ENCODE peak calls at places on chromosomes 16 and 17, in ten cellular contexts. E is coronary artery, Y is H9, F is A549, I is tibial artery, R is right cardiac atrium, H is GM23338, V is pancreas, P is left ventricle myocardium inferior, G is aorta. J is an unnamed sample.

GRCh38 chr17:74380086-74380958 is 13.0 kb downstream of the GPR142 start:
- DNase-seq in E (no peak), Y (peak), F (peak), I (peak), R (no peak), H (peak), V (no peak), P (no peak), G (no peak), J (no peak)

GRCh38 chr17:4340914-4341615 is 25.4 kb downstream of the UBE2G1 start:
- DNase-seq in E (no peak), Y (no peak), F (no peak), I (no peak), R (no peak), H (no peak), V (no peak), P (no peak), G (no peak), J (no peak)

GRCh38 chr17:65184235-65184959 is 47.2 kb downstream of the RGS9 start:
- DNase-seq in E (no peak), Y (no peak), F (no peak), I (no peak), R (no peak), H (no peak), V (no peak), P (no peak), G (no peak), J (no peak)

GRCh38 chr16:74766729-74767128 is 7.9 kb downstream of the FA2H start:
- DNase-seq in E (no peak), Y (peak), F (no peak), I (no peak), R (no peak), H (peak), V (no peak), P (no peak), G (no peak), J (no peak)

GRCh38 chr16:25628766-25629165 is 63.0 kb upstream of the HS3ST4 start:
- DNase-seq in E (no peak), Y (no peak), F (no peak), I (no peak), R (no peak), H (no peak), V (no peak), P (no peak), G (no peak), J (no peak)

GRCh38 chr17:39757176-39757662 is 19.5 kb downstream of the GRB7 start:
- DNase-seq in E (no peak), Y (no peak), F (no peak), I (peak), R (no peak), H (no peak), V (no peak), P (no peak), G (no peak), J (no peak)

GRCh38 chr16:30028438-30029093 is 2.5 kb downstream of the TLCD3B start:
- DNase-seq in E (no peak), Y (peak), F (no peak), I (no peak), R (no peak), H (peak), V (no peak), P (no peak), G (no peak), J (no peak)

GRCh38 chr17:5854871-5855554 is 215.2 kb upstream of the WSCD1 start:
- DNase-seq in E (no peak), Y (peak), F (no peak), I (no peak), R (no peak), H (no peak), V (no peak), P (no peak), G (no peak), J (no peak)

GRCh38 chr17:44095647-44096496 is 25.3 kb downstream of the G6PC3 start:
- DNase-seq in E (no peak), Y (peak), F (peak), I (no peak), R (peak), H (peak), V (no peak), P (peak), G (no peak), J (peak)

GRCh38 chr17:49333806-49334205 is 28.2 kb downstream of the ZNF652 start:
- DNase-seq in E (no peak), Y (no peak), F (no peak), I (no peak), R (no peak), H (no peak), V (no peak), P (no peak), G (no peak), J (no peak)

GRCh38 chr17:63039899-63040602 is 74.0 kb downstream of the TANC2 start:
- DNase-seq in E (no peak), Y (no peak), F (peak), I (no peak), R (no peak), H (no peak), V (no peak), P (no peak), G (no peak), J (no peak)

GRCh38 chr17:8659758-8660410 is 29.4 kb upstream of the MYH10 start:
- DNase-seq in E (no peak), Y (no peak), F (no peak), I (no peak), R (no peak), H (no peak), V (no peak), P (no peak), G (no peak), J (no peak)

GRCh38 chr17:8665681-8666080 is 35.2 kb upstream of the MYH10 start:
- DNase-seq in E (no peak), Y (no peak), F (no peak), I (no peak), R (no peak), H (no peak), V (no peak), P (no peak), G (no peak), J (peak)

GRCh38 chr17:8662076-8662831 is 31.7 kb upstream of the MYH10 start:
- DNase-seq in E (no peak), Y (no peak), F (no peak), I (no peak), R (no peak), H (no peak), V (no peak), P (no peak), G (no peak), J (no peak)

GRCh38 chr17:8664426-8665105 is 34.0 kb upstream of the MYH10 start:
- DNase-seq in E (no peak), Y (no peak), F (no peak), I (no peak), R (no peak), H (no peak), V (no peak), P (no peak), G (no peak), J (no peak)

GRCh38 chr17:8662973-8663372 is 32.4 kb upstream of the MYH10 start:
- DNase-seq in E (no peak), Y (no peak), F (no peak), I (no peak), R (no peak), H (no peak), V (no peak), P (no peak), G (no peak), J (no peak)
- H3K27ac ChIP-seq in E (peak), Y (no peak), F (no peak), I (peak), R (no peak), H (no peak), V (no peak), P (no peak), G (peak), J (no peak)

GRCh38 chr17:78116411-78116810 is 12.1 kb downstream of the TMC6 start:
- DNase-seq in E (no peak), Y (no peak), F (no peak), I (no peak), R (no peak), H (no peak), V (no peak), P (no peak), G (peak), J (no peak)

GRCh38 chr17:78111727-78112507 is 16.6 kb downstream of the TMC6 start:
- DNase-seq in E (no peak), Y (no peak), F (no peak), I (peak), R (no peak), H (no peak), V (no peak), P (peak), G (peak), J (peak)

GRCh38 chr17:78114831-78115723 is 13.5 kb downstream of the TMC6 start:
- DNase-seq in E (no peak), Y (no peak), F (no peak), I (no peak), R (no peak), H (no peak), V (no peak), P (peak), G (peak), J (peak)

GRCh38 chr17:78112508-78113471 is 15.8 kb downstream of the TMC6 start:
- DNase-seq in E (no peak), Y (peak), F (peak), I (peak), R (peak), H (peak), V (peak), P (peak), G (peak), J (peak)

DNA sequence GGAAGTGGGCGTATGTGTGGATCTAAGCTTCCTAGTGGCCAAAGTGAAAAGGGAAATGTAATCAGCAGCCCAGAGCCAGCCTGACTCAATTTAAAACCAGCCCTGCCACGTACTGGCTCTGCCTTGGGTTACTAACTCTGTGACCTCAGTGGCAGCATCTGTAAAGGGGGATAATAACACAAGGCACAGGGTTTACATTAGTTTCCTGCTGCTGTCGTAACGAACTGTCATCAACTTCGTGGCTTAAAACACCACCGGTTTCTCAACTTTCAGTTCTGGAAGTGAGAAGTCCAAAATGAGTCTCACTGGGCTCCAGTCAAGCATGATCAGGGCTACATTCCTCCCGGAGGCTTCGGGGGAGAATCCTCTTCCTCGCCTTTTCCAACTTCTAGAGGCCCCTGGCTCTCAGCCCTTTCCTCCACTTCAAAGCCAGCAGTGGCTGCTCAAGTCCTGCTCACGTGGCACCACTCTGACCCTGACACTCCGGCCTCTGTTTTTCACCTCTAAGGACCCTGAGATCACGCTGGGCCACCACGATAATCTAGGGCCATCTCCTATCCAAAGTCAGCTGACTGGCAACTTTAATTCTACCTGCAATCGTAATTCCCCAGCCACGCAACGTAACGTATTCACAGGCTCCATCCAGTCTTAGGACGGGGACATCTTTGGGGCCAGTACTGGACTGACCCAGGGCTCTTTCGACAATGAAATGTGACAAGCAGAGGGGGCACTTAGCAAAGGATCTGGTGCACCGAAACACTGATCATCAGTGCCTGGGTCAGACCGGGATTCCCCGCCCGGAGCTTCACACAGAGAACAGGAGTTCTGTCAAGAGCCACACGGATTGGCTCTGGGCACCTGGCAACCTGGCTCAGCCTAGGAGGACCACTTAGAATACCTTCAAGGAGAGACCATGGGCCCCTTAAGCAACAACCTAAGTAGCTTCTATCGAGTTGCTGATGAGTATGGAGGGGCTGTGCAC is 14.5 kb downstream of the TMC6 start:
- DNase-seq in E (no peak), Y (no peak), F (no peak), I (no peak), R (no peak), H (no peak), V (no peak), P (no peak), G (peak), J (peak)
- H3K27ac ChIP-seq in E (peak), Y (no peak), F (no peak), I (no peak), R (no peak), H (no peak), V (no peak), P (peak), G (no peak), J (no peak)

GRCh38 chr17:2982854-2983636 is 80.4 kb downstream of the OR1D5 start:
- DNase-seq in E (peak), Y (peak), F (peak), I (peak), R (peak), H (no peak), V (peak), P (peak), G (peak), J (no peak)
- H3K27ac ChIP-seq in E (peak), Y (no peak), F (peak), I (peak), R (no peak), H (no peak), V (no peak), P (peak), G (no peak), J (no peak)

DNA sequence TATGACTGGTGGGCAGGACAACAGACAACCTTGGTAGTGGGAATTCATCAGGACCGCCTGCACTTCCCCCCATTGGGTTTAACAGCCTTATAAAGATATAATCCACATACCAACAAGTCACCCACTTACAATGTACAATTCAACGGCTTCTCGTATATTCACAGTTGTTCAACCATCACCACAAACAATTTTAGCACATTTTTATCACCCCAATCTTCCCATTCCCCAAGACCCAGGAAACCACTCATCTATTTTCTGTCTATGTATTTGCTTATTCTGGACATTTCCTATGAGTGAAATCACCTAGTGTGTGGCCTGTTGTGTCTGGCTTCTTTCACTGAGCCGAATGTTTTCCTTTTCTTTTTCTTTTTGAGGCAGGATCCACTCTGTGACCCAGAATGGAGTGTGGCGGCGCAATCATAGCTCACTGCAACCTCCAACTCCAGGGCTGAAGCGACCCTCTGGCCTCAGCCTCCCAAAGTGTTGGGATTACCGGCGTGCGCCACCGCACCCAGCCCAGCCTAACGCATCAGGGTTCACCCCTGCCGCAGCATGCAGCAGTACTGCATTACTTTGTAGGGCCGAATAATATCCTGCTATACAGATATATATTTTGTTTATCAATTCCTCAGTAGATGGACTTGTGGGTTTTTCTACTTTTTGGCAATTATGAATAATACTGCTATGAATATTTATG is 10.9 kb downstream of the ANKS3 start:
- DNase-seq in E (no peak), Y (no peak), F (no peak), I (no peak), R (no peak), H (no peak), V (no peak), P (no peak), G (no peak), J (peak)
- H3K27ac ChIP-seq in E (no peak), Y (no peak), F (no peak), I (no peak), R (no peak), H (no peak), V (no peak), P (no peak), G (no peak), J (no peak)

GRCh38 chr17:14843086-14843795 is 421.9 kb downstream of the PMP22 start:
- DNase-seq in E (no peak), Y (no peak), F (no peak), I (no peak), R (no peak), H (no peak), V (no peak), P (no peak), G (no peak), J (no peak)
- H3K27ac ChIP-seq in E (no peak), Y (no peak), F (no peak), I (no peak), R (no peak), H (no peak), V (no peak), P (no peak), G (no peak), J (no peak)

DNA sequence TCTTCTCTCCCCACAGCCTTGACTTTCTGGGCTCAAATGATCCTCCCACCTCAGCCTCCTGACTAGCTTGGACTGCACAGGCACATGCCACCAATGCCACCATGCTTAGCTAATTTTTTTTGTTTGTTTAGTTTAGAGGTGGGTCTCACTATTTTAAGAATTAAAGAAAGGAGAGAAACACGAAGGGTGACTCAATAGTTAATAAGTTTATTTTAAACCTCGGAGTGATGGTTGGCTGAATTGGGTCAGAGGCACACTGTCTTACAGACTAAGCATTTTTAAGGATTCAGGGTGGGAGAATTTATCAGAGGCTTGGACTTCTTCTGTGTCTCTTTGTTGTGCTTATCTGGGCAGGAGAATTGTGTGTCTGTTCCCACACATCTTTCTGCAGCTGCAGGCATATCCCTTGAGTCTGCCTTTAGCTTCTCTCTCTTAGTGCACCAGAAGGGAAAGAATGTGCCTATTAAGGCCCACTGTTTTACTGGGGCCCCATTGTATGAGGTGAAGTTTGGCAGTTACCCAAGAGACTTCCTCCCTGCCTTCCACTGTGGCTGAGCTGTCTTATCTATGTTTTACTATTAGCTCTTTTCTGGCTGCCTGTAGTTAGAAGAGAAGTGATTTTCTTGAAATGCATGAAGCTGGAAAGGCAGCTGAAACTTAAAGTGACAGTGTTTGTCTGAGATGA is 2172.0 kb downstream of the TP53TG3F start:
- DNase-seq in E (no peak), Y (no peak), F (no peak), I (no peak), R (no peak), H (no peak), V (no peak), P (no peak), G (no peak), J (no peak)
- H3K27ac ChIP-seq in E (no peak), Y (no peak), F (no peak), I (no peak), R (no peak), H (no peak), V (no peak), P (no peak), G (no peak), J (no peak)

GRCh38 chr16:23330583-23331249 is 28.6 kb downstream of the SCNN1B start:
- DNase-seq in E (no peak), Y (no peak), F (peak), I (no peak), R (no peak), H (no peak), V (no peak), P (no peak), G (peak), J (no peak)

GRCh38 chr16:23333034-23333579 is 31.0 kb downstream of the SCNN1B start:
- DNase-seq in E (no peak), Y (no peak), F (peak), I (no peak), R (no peak), H (no peak), V (no peak), P (no peak), G (peak), J (peak)

GRCh38 chr16:23327836-23328235 is 25.7 kb downstream of the SCNN1B start:
- DNase-seq in E (no peak), Y (no peak), F (no peak), I (no peak), R (no peak), H (no peak), V (no peak), P (no peak), G (peak), J (peak)

GRCh38 chr16:23333962-23334361 is 31.9 kb downstream of the SCNN1B start:
- DNase-seq in E (no peak), Y (no peak), F (peak), I (no peak), R (no peak), H (peak), V (no peak), P (no peak), G (peak), J (peak)

GRCh38 chr16:23330161-23330560 is 28.1 kb downstream of the SCNN1B start:
- DNase-seq in E (no peak), Y (no peak), F (no peak), I (no peak), R (no peak), H (no peak), V (no peak), P (no peak), G (peak), J (peak)
- H3K27ac ChIP-seq in E (no peak), Y (no peak), F (no peak), I (no peak), R (no peak), H (no peak), V (no peak), P (no peak), G (no peak), J (no peak)

GRCh38 chr17:70159980-70160379 is 9.4 kb upstream of the KCNJ2 start:
- DNase-seq in E (no peak), Y (no peak), F (no peak), I (no peak), R (no peak), H (no peak), V (no peak), P (no peak), G (no peak), J (no peak)

GRCh38 chr17:70161519-70161918 is 7.8 kb upstream of the KCNJ2 start:
- DNase-seq in E (no peak), Y (no peak), F (no peak), I (no peak), R (no peak), H (no peak), V (no peak), P (no peak), G (no peak), J (no peak)

GRCh38 chr17:70158180-70158579 is 11.2 kb upstream of the KCNJ2 start:
- DNase-seq in E (no peak), Y (no peak), F (no peak), I (no peak), R (no peak), H (no peak), V (no peak), P (no peak), G (no peak), J (no peak)

GRCh38 chr17:70157151-70157550 is 12.2 kb upstream of the KCNJ2 start:
- DNase-seq in E (no peak), Y (no peak), F (no peak), I (no peak), R (no peak), H (no peak), V (no peak), P (no peak), G (no peak), J (no peak)

DNA sequence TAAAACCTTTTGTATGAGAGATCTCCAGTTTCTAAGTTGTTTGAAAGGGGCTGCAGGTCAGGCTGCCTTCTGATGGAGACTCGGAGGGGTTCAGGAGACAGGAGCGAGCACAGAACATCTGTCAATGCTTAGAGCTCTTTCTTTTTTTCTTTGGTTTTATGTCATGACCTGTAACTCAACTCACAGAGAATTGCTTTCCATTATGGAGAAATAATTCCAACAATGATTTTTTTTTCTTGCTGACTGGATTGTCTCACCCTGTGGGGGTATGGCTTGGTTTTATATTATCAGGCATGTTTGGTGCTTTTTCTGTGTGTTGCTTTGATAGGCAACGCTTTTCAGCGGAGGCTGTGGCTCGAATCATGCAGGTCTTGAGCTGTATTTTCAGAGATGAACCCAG is 10.8 kb upstream of the KCNJ2 start:
- DNase-seq in E (no peak), Y (no peak), F (no peak), I (no peak), R (no peak), H (no peak), V (no peak), P (no peak), G (no peak), J (no peak)
- H3K27ac ChIP-seq in E (no peak), Y (no peak), F (no peak), I (no peak), R (no peak), H (no peak), V (no peak), P (no peak), G (no peak), J (no peak)